ENCODE peak calls at places on chromosomes 7 and 10, in five cellular contexts. One of them, this sample, is unnamed.

GRCh38 chr10:95246582-95247051 is 44.2 kb downstream of the PDLIM1 start:
- DNase-seq in H1: no peak
- DNase-seq in SK-N-SH: peak; percentile 68
- DNase-seq in K562: peak; percentile 59
- DNase-seq in HepG2: peak; percentile 62
- DNase-seq in this sample: peak; percentile 85

GRCh38 chr7:55147101-55147500 is 128.3 kb downstream of the EGFR start:
- DNase-seq in K562: no peak
- DNase-seq in H1: no peak
- DNase-seq in SK-N-SH: no peak
- DNase-seq in HepG2: no peak
- DNase-seq in this sample: no peak

GRCh38 chr10:14603539-14604102 is 171.1 kb downstream of the FAM107B start:
- DNase-seq in K562: no peak
- DNase-seq in SK-N-SH: peak; percentile 76
- DNase-seq in HepG2: no peak
- DNase-seq in H1: no peak
- DNase-seq in this sample: no peak

GRCh38 chr7:47478017-47478344 is 103.9 kb downstream of the TNS3 start:
- DNase-seq in K562: no peak
- DNase-seq in HepG2: no peak
- DNase-seq in SK-N-SH: no peak
- DNase-seq in H1: no peak
- DNase-seq in this sample: no peak

GRCh38 chr7:34900891-34901493 is 136.3 kb downstream of the DPY19L1 start:
- DNase-seq in H1: no peak
- DNase-seq in HepG2: peak; percentile 20
- DNase-seq in K562: peak; percentile 63
- DNase-seq in SK-N-SH: peak; percentile 40
- DNase-seq in this sample: no peak

GRCh38 chr7:45715471-45716352 is 141.5 kb downstream of the ADCY1 start:
- DNase-seq in K562: no peak
- DNase-seq in HepG2: no peak
- DNase-seq in H1: no peak
- DNase-seq in SK-N-SH: peak; percentile 24
- DNase-seq in this sample: no peak

GRCh38 chr7:91311844-91312243 is 47.6 kb downstream of the FZD1 start:
- DNase-seq in K562: no peak
- DNase-seq in H1: no peak
- DNase-seq in SK-N-SH: no peak
- DNase-seq in HepG2: no peak
- DNase-seq in this sample: no peak

GRCh38 chr10:125114761-125115391 is 45.5 kb downstream of the CTBP2 start:
- DNase-seq in K562: peak; percentile 36
- DNase-seq in SK-N-SH: no peak
- DNase-seq in HepG2: no peak
- DNase-seq in H1: no peak
- DNase-seq in this sample: peak; percentile 36

GRCh38 chr7:29946428-29947186 is 43.0 kb downstream of the SCRN1 start:
- DNase-seq in H1: no peak
- DNase-seq in K562: peak; percentile 19
- DNase-seq in SK-N-SH: peak; percentile 38
- DNase-seq in HepG2: peak; percentile 19
- DNase-seq in this sample: no peak

GRCh38 chr10:132667613-132668394 is 118.1 kb downstream of the NKX6-2 start:
- DNase-seq in SK-N-SH: no peak
- DNase-seq in HepG2: no peak
- DNase-seq in H1: no peak
- DNase-seq in K562: no peak
- DNase-seq in this sample: no peak

GRCh38 chr7:148385009-148385682 is 205.4 kb upstream of the C7orf33 start:
- DNase-seq in SK-N-SH: no peak
- DNase-seq in H1: no peak
- DNase-seq in HepG2: no peak
- DNase-seq in K562: no peak
- DNase-seq in this sample: no peak

GRCh38 chr7:132603241-132603789 is 27.0 kb upstream of the PLXNA4 start:
- DNase-seq in HepG2: no peak
- DNase-seq in SK-N-SH: no peak
- DNase-seq in H1: no peak
- DNase-seq in K562: no peak
- DNase-seq in this sample: no peak

GRCh38 chr10:72218329-72218728 is 2.3 kb upstream of the ASCC1 start:
- DNase-seq in H1: no peak
- DNase-seq in K562: no peak
- DNase-seq in HepG2: no peak
- DNase-seq in SK-N-SH: no peak
- DNase-seq in this sample: no peak
- H3K27ac ChIP-seq in H1: no peak overlapping the region
- H3K27ac ChIP-seq in K562: peak overlapping the region; percentile 51
- H3K27ac ChIP-seq in HepG2: no peak overlapping the region
- H3K27ac ChIP-seq in SK-N-SH: no peak overlapping the region
- H3K27ac ChIP-seq in this sample: no peak overlapping the region

GRCh38 chr10:102117391-102118159 is 2.6 kb downstream of the LDB1 start:
- DNase-seq in SK-N-SH: peak; percentile 89
- DNase-seq in HepG2: peak; percentile 78
- DNase-seq in K562: no peak
- DNase-seq in H1: no peak
- DNase-seq in this sample: peak; percentile 85
- TF ChIP-seq EP300 in SK-N-SH: peak; percentile 43
- TF ChIP-seq EP300 in HepG2: no peak
- TF ChIP-seq EP300 in K562: no peak
- TF ChIP-seq EP300 in H1: no peak
- TF ChIP-seq EP300 in this sample: no peak

GRCh38 chr10:44949127-44949802 is 10.3 kb upstream of the RASSF4 start:
- DNase-seq in H1: no peak
- DNase-seq in SK-N-SH: no peak
- DNase-seq in HepG2: no peak
- DNase-seq in K562: no peak
- DNase-seq in this sample: no peak
- TF ChIP-seq CTCF in H1: no peak
- TF ChIP-seq CTCF in SK-N-SH: peak; percentile 6
- TF ChIP-seq CTCF in HepG2: peak; percentile 28
- TF ChIP-seq CTCF in K562: no peak
- TF ChIP-seq CTCF in this sample: no peak

GRCh38 chr10:80949785-80950184 is 412.1 kb downstream of the SH2D4B start:
- DNase-seq in H1: no peak
- DNase-seq in HepG2: no peak
- DNase-seq in SK-N-SH: no peak
- DNase-seq in K562: no peak
- DNase-seq in this sample: no peak
- H3K27ac ChIP-seq in H1: no peak overlapping the region
- H3K27ac ChIP-seq in HepG2: no peak overlapping the region
- H3K27ac ChIP-seq in SK-N-SH: no peak overlapping the region
- H3K27ac ChIP-seq in K562: no peak overlapping the region
- H3K27ac ChIP-seq in this sample: no peak overlapping the region

DNA sequence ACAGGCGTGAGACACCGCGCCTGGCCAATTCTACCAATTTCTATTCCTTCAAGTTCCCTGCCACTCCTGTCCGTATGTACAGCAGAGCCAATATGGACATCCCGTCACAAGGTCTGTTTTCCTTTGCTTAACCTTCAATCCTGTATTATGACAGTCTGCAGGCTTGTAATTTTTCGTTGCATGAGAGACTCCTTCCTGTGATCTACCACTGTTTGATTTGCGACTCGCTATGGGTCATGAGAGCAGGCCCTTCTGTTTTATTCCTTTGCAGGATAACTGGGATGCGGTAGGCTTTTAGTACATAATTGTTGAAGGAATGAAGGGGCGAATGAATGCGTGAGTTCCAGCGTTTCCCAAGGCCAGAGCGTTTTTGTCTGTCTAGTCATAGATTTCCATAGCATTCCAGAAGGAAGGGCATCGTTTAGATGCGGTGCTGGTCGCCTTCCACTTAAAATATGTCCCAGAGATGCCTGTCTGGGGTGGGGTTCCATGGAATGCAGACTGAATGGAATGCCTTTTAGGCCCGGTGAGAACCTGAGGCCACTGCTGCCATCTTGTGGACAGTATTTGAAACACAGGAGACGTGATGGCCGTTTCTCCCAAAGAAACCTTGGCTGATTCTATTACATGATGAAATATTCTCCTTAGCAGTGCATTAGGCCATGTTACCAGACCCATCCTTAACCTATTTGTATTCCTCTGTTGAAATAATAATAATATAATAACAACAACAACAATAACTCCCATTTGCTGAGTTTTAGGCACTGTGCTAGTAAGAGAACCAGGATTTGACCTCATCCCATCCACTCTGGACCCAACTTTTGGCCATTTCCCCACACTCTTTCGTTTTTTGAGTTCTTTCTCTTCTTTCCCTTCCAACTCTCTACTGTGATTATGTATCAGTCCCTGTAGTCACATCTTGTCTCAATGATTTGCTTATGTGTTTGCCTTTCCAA is 193.2 kb downstream of the MYOF start:
- DNase-seq in SK-N-SH: peak; percentile 77
- DNase-seq in K562: peak; percentile 69
- DNase-seq in HepG2: peak; percentile 74
- DNase-seq in H1: peak; percentile 85
- DNase-seq in this sample: peak; percentile 74
- TF ChIP-seq EP300 in SK-N-SH: no peak
- TF ChIP-seq EP300 in K562: no peak
- TF ChIP-seq EP300 in HepG2: no peak
- TF ChIP-seq EP300 in H1: no peak
- TF ChIP-seq EP300 in this sample: no peak

GRCh38 chr7:115561341-115562110 is 469.0 kb downstream of the TFEC start:
- DNase-seq in SK-N-SH: no peak
- DNase-seq in H1: no peak
- DNase-seq in HepG2: no peak
- DNase-seq in K562: no peak
- DNase-seq in this sample: no peak
- TF ChIP-seq CTCF in SK-N-SH: no peak
- TF ChIP-seq CTCF in H1: no peak
- TF ChIP-seq CTCF in HepG2: no peak
- TF ChIP-seq CTCF in K562: no peak
- TF ChIP-seq CTCF in this sample: no peak

GRCh38 chr7:101129603-101130117 is 2.8 kb downstream of the SERPINE1 start:
- DNase-seq in K562: no peak
- DNase-seq in H1: no peak
- DNase-seq in SK-N-SH: no peak
- DNase-seq in HepG2: no peak
- DNase-seq in this sample: no peak
- H3K27ac ChIP-seq in K562: no peak overlapping the region
- H3K27ac ChIP-seq in H1: no peak overlapping the region
- H3K27ac ChIP-seq in SK-N-SH: peak overlapping the region; percentile 98
- H3K27ac ChIP-seq in HepG2: no peak overlapping the region
- H3K27ac ChIP-seq in this sample: no peak overlapping the region

GRCh38 chr10:16968722-16969055 is 151.5 kb upstream of the RSU1 start:
- DNase-seq in H1: no peak
- DNase-seq in K562: no peak
- DNase-seq in SK-N-SH: no peak
- DNase-seq in HepG2: no peak
- DNase-seq in this sample: no peak
- TF ChIP-seq EP300 in H1: no peak
- TF ChIP-seq EP300 in K562: no peak
- TF ChIP-seq EP300 in SK-N-SH: no peak
- TF ChIP-seq EP300 in HepG2: no peak
- TF ChIP-seq EP300 in this sample: no peak

GRCh38 chr10:63268798-63269503 is 135.8 kb downstream of the NRBF2 start:
- DNase-seq in SK-N-SH: peak; percentile 49
- DNase-seq in H1: peak; percentile 51
- DNase-seq in K562: peak; percentile 86
- DNase-seq in HepG2: peak; percentile 92
- DNase-seq in this sample: peak; percentile 91
- TF ChIP-seq CTCF in SK-N-SH: peak; percentile 46
- TF ChIP-seq CTCF in H1: no peak
- TF ChIP-seq CTCF in K562: peak; percentile 40
- TF ChIP-seq CTCF in HepG2: no peak
- TF ChIP-seq CTCF in this sample: peak; percentile 51

DNA sequence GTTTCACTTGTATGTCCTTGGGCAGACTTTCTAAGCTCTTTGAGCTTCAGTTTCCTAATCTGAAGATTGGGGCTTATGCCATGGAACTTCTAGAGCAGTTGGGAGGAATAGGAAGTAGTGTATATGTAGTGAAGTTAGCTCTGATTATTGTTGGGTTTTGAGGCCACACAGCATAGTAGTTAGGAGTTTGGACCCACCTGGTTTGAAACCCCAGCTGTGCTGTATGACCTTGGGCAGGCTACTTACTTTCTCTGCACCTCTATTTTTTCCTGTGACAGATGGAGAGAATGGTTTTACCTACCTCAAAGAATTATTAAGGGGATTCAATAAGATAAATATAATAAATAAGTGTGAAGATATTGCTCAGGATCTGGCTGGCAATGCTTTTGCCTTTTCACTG is 61.4 kb upstream of the ADRB1 start:
- DNase-seq in H1: no peak
- DNase-seq in HepG2: no peak
- DNase-seq in K562: no peak
- DNase-seq in SK-N-SH: no peak
- DNase-seq in this sample: no peak
- H3K27ac ChIP-seq in H1: no peak overlapping the region
- H3K27ac ChIP-seq in HepG2: no peak overlapping the region
- H3K27ac ChIP-seq in K562: no peak overlapping the region
- H3K27ac ChIP-seq in SK-N-SH: no peak overlapping the region
- H3K27ac ChIP-seq in this sample: no peak overlapping the region